ENCODE peak calls at places on chromosomes 7 and 10, in four cellular contexts. One of them, this sample, is unnamed.

GRCh38 chr10:114902151-114902550 is 35.8 kb upstream of the TRUB1 start:
- DNase-seq in HepG2: no peak
- DNase-seq in K562: no peak
- DNase-seq in GM12878: no peak
- DNase-seq in this sample: no peak

GRCh38 chr7:80622531-80622930 is 15.9 kb upstream of the CD36 start:
- DNase-seq in HepG2: no peak
- DNase-seq in K562: no peak
- DNase-seq in GM12878: no peak
- DNase-seq in this sample: no peak

GRCh38 chr10:20110435-20111119 is 294.3 kb downstream of the PLXDC2 start:
- DNase-seq in HepG2: no peak
- DNase-seq in K562: no peak
- DNase-seq in GM12878: no peak
- DNase-seq in this sample: no peak

GRCh38 chr7:10973942-10974716 is 457 bp downstream of the PHF14 start:
- DNase-seq in HepG2: peak; percentile 12
- DNase-seq in K562: peak; percentile 42
- DNase-seq in GM12878: no peak
- DNase-seq in this sample: peak; percentile 52

GRCh38 chr10:110764378-110764777 is 107.3 kb upstream of the PDCD4 start:
- DNase-seq in HepG2: no peak
- DNase-seq in K562: no peak
- DNase-seq in GM12878: no peak
- DNase-seq in this sample: no peak

GRCh38 chr7:110317699-110318265 is 773.1 kb upstream of the LRRN3 start:
- DNase-seq in HepG2: peak; percentile 14
- DNase-seq in K562: no peak
- DNase-seq in GM12878: no peak
- DNase-seq in this sample: no peak

GRCh38 chr10:98483658-98484057 is 36.9 kb upstream of the HPS1 start:
- DNase-seq in HepG2: no peak
- DNase-seq in K562: no peak
- DNase-seq in GM12878: no peak
- DNase-seq in this sample: no peak

GRCh38 chr10:72158174-72158573 is 57.6 kb upstream of the ANAPC16 start:
- DNase-seq in HepG2: no peak
- DNase-seq in K562: no peak
- DNase-seq in GM12878: no peak
- DNase-seq in this sample: no peak

GRCh38 chr7:44761207-44762161 is 12.8 kb downstream of the ZMIZ2 start:
- DNase-seq in HepG2: no peak
- DNase-seq in K562: peak; percentile 99
- DNase-seq in GM12878: no peak
- DNase-seq in this sample: no peak

GRCh38 chr10:78579995-78580394 is 488.8 kb upstream of the ZMIZ1 start:
- DNase-seq in HepG2: peak; percentile 30
- DNase-seq in K562: no peak
- DNase-seq in GM12878: no peak
- DNase-seq in this sample: no peak

GRCh38 chr10:90969947-90970673 is 49.2 kb upstream of the ANKRD1 start:
- DNase-seq in HepG2: peak; percentile 19
- DNase-seq in K562: no peak
- DNase-seq in GM12878: no peak
- DNase-seq in this sample: no peak

GRCh38 chr7:12930534-12930933 is 243.1 kb downstream of the ARL4A start:
- DNase-seq in HepG2: no peak
- DNase-seq in K562: peak; percentile 12
- DNase-seq in GM12878: no peak
- DNase-seq in this sample: no peak

GRCh38 chr10:34567854-34568253 is 247.2 kb downstream of the PARD3 start:
- DNase-seq in HepG2: no peak
- DNase-seq in K562: no peak
- DNase-seq in GM12878: no peak
- DNase-seq in this sample: no peak

GRCh38 chr7:92253251-92253650 is 7.5 kb downstream of the ANKIB1 start:
- DNase-seq in HepG2: no peak
- DNase-seq in K562: no peak
- DNase-seq in GM12878: no peak
- DNase-seq in this sample: no peak

GRCh38 chr10:132909491-132910071 is 32.8 kb downstream of the CFAP46 start:
- DNase-seq in HepG2: no peak
- DNase-seq in K562: no peak
- DNase-seq in GM12878: no peak
- DNase-seq in this sample: peak; percentile 7

GRCh38 chr7:14900051-14900450 is 2.5 kb downstream of the DGKB start:
- DNase-seq in HepG2: no peak
- DNase-seq in K562: no peak
- DNase-seq in GM12878: no peak
- DNase-seq in this sample: no peak

GRCh38 chr7:86833360-86833759 is 189.7 kb downstream of the GRM3 start:
- DNase-seq in HepG2: no peak
- DNase-seq in K562: no peak
- DNase-seq in GM12878: no peak
- DNase-seq in this sample: no peak

GRCh38 chr10:25875555-25876165 is 58.4 kb upstream of the MYO3A start:
- DNase-seq in HepG2: peak; percentile 60
- DNase-seq in K562: peak; percentile 65
- DNase-seq in GM12878: peak; percentile 27
- DNase-seq in this sample: peak; percentile 85

GRCh38 chr7:36309301-36309700 is 80.4 kb upstream of the ANLN start:
- DNase-seq in HepG2: no peak
- DNase-seq in K562: no peak
- DNase-seq in GM12878: no peak
- DNase-seq in this sample: no peak

GRCh38 chr7:104895851-104896236 is 118.2 kb upstream of the KMT2E start:
- DNase-seq in HepG2: no peak
- DNase-seq in K562: no peak
- DNase-seq in GM12878: no peak
- DNase-seq in this sample: no peak

GRCh38 chr10:70584941-70585544 is 17.5 kb downstream of the PRF1 start:
- DNase-seq in HepG2: peak; percentile 36
- DNase-seq in K562: peak; percentile 73
- DNase-seq in GM12878: no peak
- DNase-seq in this sample: peak; percentile 74
- TF ChIP-seq TCF7 in HepG2: no peak
- TF ChIP-seq TCF7 in K562: no peak
- TF ChIP-seq TCF7 in GM12878: no peak
- TF ChIP-seq TCF7 in this sample: no peak

GRCh38 chr10:62153191-62153590 is 115.5 kb downstream of the RTKN2 start:
- DNase-seq in HepG2: no peak
- DNase-seq in K562: no peak
- DNase-seq in GM12878: no peak
- DNase-seq in this sample: no peak
- TF ChIP-seq CBFB in HepG2: no peak
- TF ChIP-seq CBFB in K562: no peak
- TF ChIP-seq CBFB in GM12878: no peak
- TF ChIP-seq CBFB in this sample: no peak

GRCh38 chr10:12783326-12783725 is 218.2 kb downstream of the CCDC3 start:
- DNase-seq in HepG2: no peak
- DNase-seq in K562: no peak
- DNase-seq in GM12878: no peak
- DNase-seq in this sample: no peak

GRCh38 chr10:12784646-12785045 is 216.9 kb downstream of the CCDC3 start:
- DNase-seq in HepG2: no peak
- DNase-seq in K562: no peak
- DNase-seq in GM12878: no peak
- DNase-seq in this sample: no peak

GRCh38 chr10:12780634-12781601 is 220.6 kb downstream of the CCDC3 start:
- DNase-seq in HepG2: no peak
- DNase-seq in K562: no peak
- DNase-seq in GM12878: no peak
- DNase-seq in this sample: no peak

GRCh38 chr10:12785338-12785934 is 216.1 kb downstream of the CCDC3 start:
- DNase-seq in HepG2: no peak
- DNase-seq in K562: no peak
- DNase-seq in GM12878: no peak
- DNase-seq in this sample: no peak

GRCh38 chr10:12782537-12782936 is 219.0 kb downstream of the CCDC3 start:
- DNase-seq in HepG2: peak; percentile 29
- DNase-seq in K562: peak; percentile 77
- DNase-seq in GM12878: no peak
- DNase-seq in this sample: peak; percentile 75
- TF ChIP-seq TCF7 in HepG2: no peak
- TF ChIP-seq TCF7 in K562: no peak
- TF ChIP-seq TCF7 in GM12878: no peak
- TF ChIP-seq TCF7 in this sample: no peak

GRCh38 chr10:11439523-11440053 is 171.9 kb downstream of the USP6NL start:
- DNase-seq in HepG2: no peak
- DNase-seq in K562: no peak
- DNase-seq in GM12878: no peak
- DNase-seq in this sample: no peak

GRCh38 chr10:11442001-11442773 is 169.3 kb downstream of the USP6NL start:
- DNase-seq in HepG2: no peak
- DNase-seq in K562: no peak
- DNase-seq in GM12878: no peak
- DNase-seq in this sample: no peak

GRCh38 chr10:11437391-11438241 is 173.8 kb downstream of the USP6NL start:
- DNase-seq in HepG2: no peak
- DNase-seq in K562: no peak
- DNase-seq in GM12878: no peak
- DNase-seq in this sample: peak; percentile 62

GRCh38 chr10:11441151-11441535 is 170.3 kb downstream of the USP6NL start:
- DNase-seq in HepG2: no peak
- DNase-seq in K562: no peak
- DNase-seq in GM12878: no peak
- DNase-seq in this sample: no peak

DNA sequence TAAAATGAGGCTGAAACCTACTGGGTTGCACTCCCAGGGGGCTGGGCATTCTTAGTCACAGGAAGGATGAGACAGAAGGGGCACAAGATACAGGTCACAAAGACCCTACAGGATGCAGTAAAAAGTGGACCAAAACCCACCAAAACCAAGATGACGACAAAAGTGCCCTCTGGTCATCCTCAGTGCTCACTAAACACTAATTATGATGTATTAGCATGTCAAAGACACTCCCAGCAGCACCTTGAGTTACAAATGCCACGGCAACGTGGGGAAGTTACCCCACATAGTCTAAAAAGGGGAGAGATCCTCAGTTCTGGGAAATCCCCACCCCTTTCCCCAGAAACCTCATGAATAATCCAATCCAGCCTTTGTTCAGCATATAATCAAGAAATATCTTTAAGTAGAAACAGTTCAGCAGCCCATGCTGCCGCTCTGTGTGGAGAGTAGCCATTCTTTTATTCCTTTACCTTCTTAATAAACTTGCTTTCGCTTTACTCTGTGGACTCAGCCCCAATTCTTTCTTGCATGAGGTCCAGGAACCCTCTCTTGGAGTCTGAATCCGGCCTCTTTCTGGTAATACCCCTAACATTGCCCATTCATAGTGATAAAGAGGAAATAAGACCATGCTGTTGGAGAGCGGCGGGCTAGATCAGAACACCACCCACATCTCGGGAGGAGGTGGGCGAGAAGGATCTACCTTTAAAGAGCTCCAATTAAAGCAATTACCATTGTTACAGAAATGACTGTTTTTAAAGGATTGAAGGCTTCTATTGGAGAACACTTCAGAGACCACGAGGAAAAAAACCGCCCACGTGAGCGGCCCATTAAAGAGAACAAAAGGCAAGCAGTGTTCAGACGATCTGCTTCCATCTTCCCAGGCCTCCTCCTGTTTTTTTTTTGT is 170.9 kb downstream of the USP6NL start:
- DNase-seq in HepG2: no peak
- DNase-seq in K562: no peak
- DNase-seq in GM12878: peak; percentile 53
- DNase-seq in this sample: no peak
- TF ChIP-seq CBFB in HepG2: no peak
- TF ChIP-seq CBFB in K562: no peak
- TF ChIP-seq CBFB in GM12878: no peak
- TF ChIP-seq CBFB in this sample: no peak

GRCh38 chr7:98241674-98242241 is 10.3 kb downstream of the TECPR1 start:
- DNase-seq in HepG2: no peak
- DNase-seq in K562: no peak
- DNase-seq in GM12878: no peak
- DNase-seq in this sample: no peak

GRCh38 chr7:98242342-98242741 is 9.7 kb downstream of the TECPR1 start:
- DNase-seq in HepG2: no peak
- DNase-seq in K562: no peak
- DNase-seq in GM12878: no peak
- DNase-seq in this sample: no peak

GRCh38 chr7:98238976-98239375 is 13.1 kb downstream of the TECPR1 start:
- DNase-seq in HepG2: no peak
- DNase-seq in K562: no peak
- DNase-seq in GM12878: no peak
- DNase-seq in this sample: no peak

GRCh38 chr7:98242934-98243333 is 9.1 kb downstream of the TECPR1 start:
- DNase-seq in HepG2: no peak
- DNase-seq in K562: no peak
- DNase-seq in GM12878: no peak
- DNase-seq in this sample: no peak

GRCh38 chr7:98240961-98241673 is 10.9 kb downstream of the TECPR1 start:
- DNase-seq in HepG2: peak; percentile 27
- DNase-seq in K562: peak; percentile 66
- DNase-seq in GM12878: no peak
- DNase-seq in this sample: peak; percentile 76
- TF ChIP-seq TCF7 in HepG2: no peak
- TF ChIP-seq TCF7 in K562: no peak
- TF ChIP-seq TCF7 in GM12878: no peak
- TF ChIP-seq TCF7 in this sample: no peak

GRCh38 chr7:31052841-31053601 is 913 bp downstream of the ADCYAP1R1 start:
- DNase-seq in HepG2: no peak
- DNase-seq in K562: no peak
- DNase-seq in GM12878: no peak
- DNase-seq in this sample: peak; percentile 38
- TF ChIP-seq CBFB in HepG2: no peak
- TF ChIP-seq CBFB in K562: no peak
- TF ChIP-seq CBFB in GM12878: no peak
- TF ChIP-seq CBFB in this sample: no peak